ENCODE peak calls at places on chromosomes 5 and 9, in five cellular contexts. K, H, Y, M and O are unnamed samples. For H3K4me1, the result is how much of the 10 kb centered on the place peaks cover.

GRCh38 chr5:170821257-170821800 is 37.8 kb downstream of the GABRP start:
- DNase-seq in K (no peak), H (no peak), Y (no peak), M (no peak), O (no peak)

GRCh38 chr5:176528761-176529115 is 8.5 kb downstream of the RNF44 start:
- DNase-seq in K (no peak), H (no peak), Y (no peak), M (no peak), O (no peak)

GRCh38 chr5:6467591-6467990 is 18.9 kb downstream of the UBE2QL1 start:
- DNase-seq in K (no peak), H (no peak), Y (no peak), M (no peak), O (no peak)

GRCh38 chr9:3059781-3060468 is 216.0 kb upstream of the PUM3 start:
- DNase-seq in K (no peak), H (no peak), Y (no peak), M (no peak), O (no peak)

GRCh38 chr9:15553528-15553898 is 670 bp downstream of the CCDC171 start:
- DNase-seq in K (no peak), H (no peak), Y (no peak), M (peak), O (no peak)

GRCh38 chr5:56620903-56621680 is 194.3 kb upstream of the MAP3K1 start:
- DNase-seq in K (no peak), H (no peak), Y (no peak), M (peak), O (no peak)

GRCh38 chr9:126431112-126431742 is 104.6 kb downstream of the MVB12B start:
- DNase-seq in K (no peak), H (no peak), Y (no peak), M (no peak), O (no peak)

GRCh38 chr5:153974131-153974812 is 64.4 kb downstream of the FAM114A2 start:
- DNase-seq in K (no peak), H (no peak), Y (peak), M (peak), O (peak)

GRCh38 chr5:173459225-173459624 is 131.0 kb upstream of the STC2 start:
- DNase-seq in K (no peak), H (no peak), Y (no peak), M (no peak), O (no peak)

GRCh38 chr5:1467341-1468246 is 22.4 kb upstream of the SLC6A3 start:
- DNase-seq in K (peak), H (peak), Y (no peak), M (no peak), O (no peak)

GRCh38 chr5:106766913-106767312 is 903.8 kb downstream of the EFNA5 start:
- DNase-seq in K (no peak), H (no peak), Y (no peak), M (no peak), O (no peak)

GRCh38 chr5:13866792-13867191 is 77.7 kb downstream of the DNAH5 start:
- DNase-seq in K (no peak), H (no peak), Y (no peak), M (peak), O (no peak)

GRCh38 chr5:180201051-180201987 is 7.7 kb downstream of the RASGEF1C start:
- DNase-seq in K (no peak), H (no peak), Y (no peak), M (peak), O (no peak)

GRCh38 chr5:80672140-80672736 is 17.5 kb upstream of the DHFR start:
- DNase-seq in K (peak), H (peak), Y (peak), M (peak), O (peak)

GRCh38 chr9:125631391-125632085 is 75.5 kb downstream of the MAPKAP1 start:
- DNase-seq in K (no peak), H (no peak), Y (peak), M (peak), O (no peak)

GRCh38 chr5:52668544-52669185 is 119.1 kb upstream of the ITGA1 start:
- DNase-seq in K (peak), H (no peak), Y (no peak), M (no peak), O (no peak)

DNA sequence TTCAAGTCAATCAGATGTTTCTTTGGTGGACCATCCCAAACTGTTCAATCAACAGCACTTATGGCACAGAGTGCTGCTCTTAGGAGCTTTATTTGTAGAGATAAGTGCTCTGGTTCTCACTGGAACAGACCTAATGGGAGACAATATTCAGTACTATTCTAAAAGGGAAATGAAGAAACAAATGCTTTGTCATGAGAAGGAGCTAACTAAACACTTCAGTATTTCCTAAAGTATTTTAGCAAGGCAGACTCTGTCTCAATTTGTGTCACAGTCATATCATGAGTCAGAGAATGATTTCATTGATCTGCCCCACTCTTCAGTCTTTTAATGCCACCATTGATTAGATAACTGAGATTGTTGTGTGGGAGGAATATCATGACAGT is 175.3 kb downstream of the SLF1 start:
- DNase-seq in K (no peak), H (no peak), Y (no peak), M (no peak), O (no peak)
- H3K4me3 ChIP-seq in K (no peak), H (no peak), Y (no peak), M (no peak), O (no peak)

DNA sequence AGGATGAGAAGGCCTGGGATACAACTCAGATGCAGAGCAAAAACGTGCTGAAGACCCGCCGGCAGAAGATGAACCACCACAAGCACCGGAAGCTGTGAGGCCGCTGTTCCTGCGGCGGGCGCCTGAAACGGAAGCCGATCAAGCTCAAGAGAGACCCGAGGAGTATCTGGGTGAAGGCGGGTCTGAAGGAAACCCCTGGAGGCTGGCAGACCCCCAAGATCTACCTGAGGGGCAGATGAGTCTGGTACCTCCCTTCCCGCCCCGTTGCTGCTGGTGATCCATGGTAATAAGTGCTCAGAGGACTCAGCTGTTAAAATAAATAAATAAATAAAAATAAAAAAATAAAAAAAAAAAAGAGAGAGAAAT is 89.3 kb downstream of the BASP1 start:
- DNase-seq in K (no peak), H (no peak), Y (no peak), M (no peak), O (no peak)
- H3K4me1 ChIP-seq in K (under half), H (under half), Y (under half), M (under half), O (under half)

GRCh38 chr9:86980802-86981201 is 33.5 kb upstream of the GAS1 start:
- DNase-seq in K (no peak), H (no peak), Y (no peak), M (no peak), O (no peak)

GRCh38 chr9:86985132-86985531 is 37.8 kb upstream of the GAS1 start:
- DNase-seq in K (no peak), H (no peak), Y (no peak), M (no peak), O (no peak)

GRCh38 chr9:86979686-86980085 is 32.4 kb upstream of the GAS1 start:
- DNase-seq in K (no peak), H (no peak), Y (no peak), M (no peak), O (no peak)

GRCh38 chr9:86987900-86988299 is 40.6 kb upstream of the GAS1 start:
- DNase-seq in K (no peak), H (no peak), Y (no peak), M (no peak), O (no peak)

GRCh38 chr9:86983260-86984255 is 36.3 kb upstream of the GAS1 start:
- DNase-seq in K (no peak), H (no peak), Y (no peak), M (no peak), O (no peak)
- H3K4me3 ChIP-seq in K (no peak), H (no peak), Y (no peak), M (no peak), O (no peak)

GRCh38 chr9:136245194-136246150 is at the start of gene QSOX2:
- DNase-seq in K (peak), H (peak), Y (peak), M (peak), O (peak)
- H3K4me1 ChIP-seq in K (under half), H (under half), Y (under half), M (under half), O (under half)

GRCh38 chr9:129481824-129482511 is 138.9 kb downstream of the C9orf50 start:
- DNase-seq in K (peak), H (no peak), Y (no peak), M (peak), O (no peak)
- H3K4me3 ChIP-seq in K (no peak), H (peak), Y (peak), M (no peak), O (no peak)

GRCh38 chr9:122819791-122820489 is 8.4 kb downstream of the PDCL start:
- DNase-seq in K (no peak), H (no peak), Y (no peak), M (peak), O (no peak)
- H3K4me1 ChIP-seq in K (under half), H (under half), Y (under half), M (half or more), O (under half)